ENCODE peak calls at places on chromosome 19, in four cellular contexts. One of them, this sample, is unnamed.

GRCh38 chr19:38023245-38023644 is 116.2 kb downstream of the SIPA1L3 start:
- DNase-seq in cardiac fibroblast: peak; percentile 51
- DNase-seq in body of pancreas: no peak
- DNase-seq in upper lobe of right lung: no peak
- DNase-seq in this sample: peak; percentile 61

GRCh38 chr19:34261335-34262109 is 7.2 kb downstream of the GARRE1 start:
- DNase-seq in cardiac fibroblast: no peak
- DNase-seq in body of pancreas: no peak
- DNase-seq in upper lobe of right lung: no peak
- DNase-seq in this sample: no peak

GRCh38 chr19:33797821-33798633 is 1.4 kb downstream of the KCTD15 start:
- DNase-seq in cardiac fibroblast: peak; percentile 66
- DNase-seq in body of pancreas: peak; percentile 79
- DNase-seq in upper lobe of right lung: no peak
- DNase-seq in this sample: no peak

GRCh38 chr19:10230155-10230903 is 802 bp downstream of the S1PR2 start:
- DNase-seq in cardiac fibroblast: peak; percentile 79
- DNase-seq in body of pancreas: peak; percentile 26
- DNase-seq in upper lobe of right lung: peak; percentile 82
- DNase-seq in this sample: peak; percentile 64

GRCh38 chr19:16064209-16064889 is 11.9 kb upstream of the TPM4 start:
- DNase-seq in cardiac fibroblast: no peak
- DNase-seq in body of pancreas: no peak
- DNase-seq in upper lobe of right lung: no peak
- DNase-seq in this sample: no peak

GRCh38 chr19:38907670-38908069 is 4.3 kb downstream of the CCER2 start:
- DNase-seq in cardiac fibroblast: no peak
- DNase-seq in body of pancreas: no peak
- DNase-seq in upper lobe of right lung: no peak
- DNase-seq in this sample: no peak

GRCh38 chr19:46828484-46828883 is 22.2 kb downstream of the AP2S1 start:
- DNase-seq in cardiac fibroblast: no peak
- DNase-seq in body of pancreas: no peak
- DNase-seq in upper lobe of right lung: no peak
- DNase-seq in this sample: no peak

GRCh38 chr19:35013047-35013819 is 13.1 kb downstream of the GRAMD1A start:
- DNase-seq in cardiac fibroblast: peak; percentile 82
- DNase-seq in body of pancreas: peak; percentile 79
- DNase-seq in upper lobe of right lung: peak; percentile 89
- DNase-seq in this sample: peak; percentile 62

GRCh38 chr19:15640294-15640903 is at the start of gene CYP4F3:
- DNase-seq in cardiac fibroblast: no peak
- DNase-seq in body of pancreas: peak; percentile 61
- DNase-seq in upper lobe of right lung: peak; percentile 85
- DNase-seq in this sample: no peak

DNA sequence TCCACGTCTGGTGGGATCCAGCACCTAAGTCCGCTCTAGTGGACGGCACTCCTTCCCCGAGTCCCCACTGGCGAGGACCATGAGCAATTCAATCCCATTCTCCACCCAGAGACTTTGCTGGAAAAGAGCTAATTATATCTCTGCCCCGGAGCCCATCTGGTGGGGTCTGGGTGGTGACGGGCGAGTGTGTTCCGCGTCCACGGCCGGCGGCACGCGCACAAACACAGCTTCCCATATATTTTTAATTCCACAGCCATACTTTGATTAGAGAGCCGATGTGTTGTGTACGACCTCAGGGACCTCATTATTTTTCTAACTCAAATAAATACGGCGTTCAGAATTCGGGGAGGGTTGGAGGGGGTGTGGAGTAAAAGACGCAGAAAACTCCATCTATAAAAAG is 64.1 kb upstream of the ADGRE5 start:
- DNase-seq in cardiac fibroblast: no peak
- DNase-seq in body of pancreas: no peak
- DNase-seq in upper lobe of right lung: no peak
- DNase-seq in this sample: no peak
- TF ChIP-seq CTCF in cardiac fibroblast: no peak
- TF ChIP-seq CTCF in body of pancreas: no peak
- TF ChIP-seq CTCF in upper lobe of right lung: no peak
- TF ChIP-seq CTCF in this sample: no peak

GRCh38 chr19:12667903-12668302 is 1.3 kb downstream of the WDR83 start:
- DNase-seq in cardiac fibroblast: no peak
- DNase-seq in body of pancreas: no peak
- DNase-seq in upper lobe of right lung: no peak
- DNase-seq in this sample: no peak
- H3K4me3 ChIP-seq in cardiac fibroblast: no peak overlapping the region
- H3K4me3 ChIP-seq in body of pancreas: no peak overlapping the region
- H3K4me3 ChIP-seq in upper lobe of right lung: peak overlapping the region; percentile 92
- H3K4me3 ChIP-seq in this sample: peak overlapping the region; percentile 94

DNA sequence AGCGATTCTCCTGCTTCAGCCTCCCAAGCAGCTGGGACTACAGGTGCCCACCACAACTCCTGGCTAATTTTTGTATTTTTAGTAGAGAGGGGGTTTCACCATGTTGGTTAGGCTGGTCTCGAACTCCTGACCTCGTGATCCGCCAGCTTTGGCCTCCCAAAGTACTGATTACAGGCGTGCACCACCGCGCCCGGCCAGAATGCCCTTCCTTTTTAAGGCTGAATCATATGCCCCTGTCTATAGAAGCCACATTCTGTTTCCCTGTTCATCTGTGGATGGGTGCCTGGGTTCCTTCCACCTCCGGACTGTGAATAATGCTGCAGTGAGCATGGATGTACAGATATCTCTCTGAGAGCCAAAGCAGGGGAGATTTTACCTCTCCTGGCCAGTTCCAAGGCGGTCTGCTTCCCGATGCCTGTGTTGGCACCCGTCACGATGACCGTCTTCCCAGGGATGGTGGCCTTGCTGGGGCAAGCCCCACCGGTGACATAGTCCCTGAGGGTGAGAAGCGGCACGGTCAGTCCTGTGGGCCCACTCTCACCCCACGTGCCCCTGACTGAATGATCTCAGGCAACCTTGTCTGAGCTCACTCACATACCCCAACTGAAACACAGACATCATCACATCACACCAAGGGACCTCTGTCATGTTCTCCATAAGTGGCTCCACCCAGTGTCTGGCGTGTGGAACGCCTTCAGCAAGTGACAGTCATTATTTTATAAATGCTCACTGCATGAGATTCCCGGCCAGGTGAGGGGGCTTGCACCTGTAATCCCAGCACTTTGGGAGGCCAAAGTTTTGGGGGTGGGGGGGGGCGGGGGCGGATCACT is 4.0 kb downstream of the RDH13 start:
- DNase-seq in cardiac fibroblast: no peak
- DNase-seq in body of pancreas: no peak
- DNase-seq in upper lobe of right lung: no peak
- DNase-seq in this sample: no peak
- TF ChIP-seq CTCF in cardiac fibroblast: no peak
- TF ChIP-seq CTCF in body of pancreas: no peak
- TF ChIP-seq CTCF in upper lobe of right lung: no peak
- TF ChIP-seq CTCF in this sample: no peak

GRCh38 chr19:8239528-8240273 is 30.5 kb downstream of the CERS4 start:
- DNase-seq in cardiac fibroblast: no peak
- DNase-seq in body of pancreas: no peak
- DNase-seq in upper lobe of right lung: no peak
- DNase-seq in this sample: no peak
- H3K4me3 ChIP-seq in cardiac fibroblast: no peak overlapping the region
- H3K4me3 ChIP-seq in body of pancreas: no peak overlapping the region
- H3K4me3 ChIP-seq in upper lobe of right lung: no peak overlapping the region
- H3K4me3 ChIP-seq in this sample: no peak overlapping the region

DNA sequence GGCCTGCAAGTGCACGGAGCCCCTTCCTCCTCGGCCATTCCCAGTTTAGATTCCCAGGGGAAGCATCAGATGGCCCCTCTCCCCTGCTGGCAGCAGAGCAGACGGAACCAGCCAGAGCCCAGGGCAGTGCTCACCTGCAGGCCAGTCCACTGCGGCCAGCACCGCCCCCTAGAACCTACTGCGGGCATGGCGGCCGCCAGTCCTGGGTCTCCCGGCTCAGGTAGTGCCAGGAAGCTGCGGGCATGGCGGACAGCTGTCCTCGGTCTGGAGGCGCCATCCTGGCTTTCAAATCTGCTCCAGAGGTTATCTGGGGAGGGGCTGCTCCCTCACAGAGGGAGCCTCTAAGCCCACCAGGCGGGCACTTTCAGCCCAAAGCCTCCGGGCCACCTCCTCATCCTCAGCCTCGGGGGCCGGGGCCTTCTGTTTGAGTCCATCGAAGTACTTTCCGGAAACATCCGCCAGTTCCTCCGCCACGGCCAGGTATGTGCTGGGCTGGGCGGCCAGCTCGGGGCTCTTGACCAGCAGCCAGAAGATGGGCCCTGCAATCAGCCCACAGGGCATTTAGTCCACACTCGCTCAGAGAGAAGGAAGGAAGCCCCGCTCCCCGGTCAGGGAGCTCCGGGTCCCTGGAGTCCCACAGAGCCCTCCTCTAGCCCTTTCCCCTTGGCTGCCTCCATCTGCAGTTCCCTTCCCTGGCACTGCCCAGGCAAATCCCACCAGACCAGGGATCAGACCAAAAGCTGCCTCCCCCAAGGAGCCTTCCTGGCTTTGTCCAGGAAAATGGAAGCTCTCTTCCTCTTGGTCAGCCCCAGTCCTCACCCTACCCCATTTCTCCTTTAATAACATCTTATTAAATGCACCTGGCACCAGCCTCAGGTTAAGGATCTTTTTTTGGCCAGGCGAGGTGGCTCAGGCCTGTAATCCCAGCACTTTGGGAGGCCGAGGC is 7.0 kb upstream of the GP6 start:
- DNase-seq in cardiac fibroblast: no peak
- DNase-seq in body of pancreas: no peak
- DNase-seq in upper lobe of right lung: peak; percentile 58
- DNase-seq in this sample: no peak
- TF ChIP-seq CTCF in cardiac fibroblast: no peak
- TF ChIP-seq CTCF in body of pancreas: no peak
- TF ChIP-seq CTCF in upper lobe of right lung: no peak
- TF ChIP-seq CTCF in this sample: no peak

GRCh38 chr19:45477713-45478453 is 10.1 kb downstream of the FOSB start:
- DNase-seq in cardiac fibroblast: no peak
- DNase-seq in body of pancreas: no peak
- DNase-seq in upper lobe of right lung: no peak
- DNase-seq in this sample: no peak
- H3K4me3 ChIP-seq in cardiac fibroblast: peak overlapping the region; percentile 64
- H3K4me3 ChIP-seq in body of pancreas: no peak overlapping the region
- H3K4me3 ChIP-seq in upper lobe of right lung: peak overlapping the region; percentile 50
- H3K4me3 ChIP-seq in this sample: peak overlapping the region; percentile 75

GRCh38 chr19:49391581-49392399 is 3.7 kb downstream of the KASH5 start:
- DNase-seq in cardiac fibroblast: peak; percentile 79
- DNase-seq in body of pancreas: peak; percentile 84
- DNase-seq in upper lobe of right lung: peak; percentile 89
- DNase-seq in this sample: peak; percentile 66

GRCh38 chr19:49387936-49388372 is at the start of gene KASH5:
- DNase-seq in cardiac fibroblast: peak; percentile 15
- DNase-seq in body of pancreas: peak; percentile 88
- DNase-seq in upper lobe of right lung: peak; percentile 92
- DNase-seq in this sample: no peak

GRCh38 chr19:49390978-49391304 is 2.9 kb downstream of the KASH5 start:
- DNase-seq in cardiac fibroblast: no peak
- DNase-seq in body of pancreas: peak; percentile 88
- DNase-seq in upper lobe of right lung: no peak
- DNase-seq in this sample: no peak

GRCh38 chr19:49390131-49390977 is 2.3 kb downstream of the KASH5 start:
- DNase-seq in cardiac fibroblast: no peak
- DNase-seq in body of pancreas: peak; percentile 94
- DNase-seq in upper lobe of right lung: no peak
- DNase-seq in this sample: no peak

DNA sequence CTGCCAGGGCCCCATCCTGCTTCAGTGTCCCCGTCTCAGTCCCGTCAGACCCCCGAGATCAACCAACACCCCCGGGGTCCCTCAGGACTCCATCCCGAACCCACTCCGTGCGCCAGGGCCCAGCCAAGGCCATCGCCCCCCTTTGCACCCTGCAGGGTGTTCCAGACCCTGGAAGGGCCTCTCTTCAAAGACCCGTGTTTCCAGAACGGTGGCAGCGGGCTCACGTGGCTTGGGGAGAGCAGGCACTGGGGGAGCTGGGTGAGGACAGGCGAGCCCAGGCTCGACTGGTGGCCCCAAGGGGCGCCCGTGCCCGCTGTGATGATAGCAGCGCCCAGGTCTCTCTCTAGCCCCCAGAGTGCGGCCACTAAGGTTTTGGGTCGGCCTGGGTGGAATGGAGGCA is 1.4 kb downstream of the KASH5 start:
- DNase-seq in cardiac fibroblast: no peak
- DNase-seq in body of pancreas: no peak
- DNase-seq in upper lobe of right lung: no peak
- DNase-seq in this sample: no peak
- TF ChIP-seq CTCF in cardiac fibroblast: no peak
- TF ChIP-seq CTCF in body of pancreas: no peak
- TF ChIP-seq CTCF in upper lobe of right lung: no peak
- TF ChIP-seq CTCF in this sample: no peak

DNA sequence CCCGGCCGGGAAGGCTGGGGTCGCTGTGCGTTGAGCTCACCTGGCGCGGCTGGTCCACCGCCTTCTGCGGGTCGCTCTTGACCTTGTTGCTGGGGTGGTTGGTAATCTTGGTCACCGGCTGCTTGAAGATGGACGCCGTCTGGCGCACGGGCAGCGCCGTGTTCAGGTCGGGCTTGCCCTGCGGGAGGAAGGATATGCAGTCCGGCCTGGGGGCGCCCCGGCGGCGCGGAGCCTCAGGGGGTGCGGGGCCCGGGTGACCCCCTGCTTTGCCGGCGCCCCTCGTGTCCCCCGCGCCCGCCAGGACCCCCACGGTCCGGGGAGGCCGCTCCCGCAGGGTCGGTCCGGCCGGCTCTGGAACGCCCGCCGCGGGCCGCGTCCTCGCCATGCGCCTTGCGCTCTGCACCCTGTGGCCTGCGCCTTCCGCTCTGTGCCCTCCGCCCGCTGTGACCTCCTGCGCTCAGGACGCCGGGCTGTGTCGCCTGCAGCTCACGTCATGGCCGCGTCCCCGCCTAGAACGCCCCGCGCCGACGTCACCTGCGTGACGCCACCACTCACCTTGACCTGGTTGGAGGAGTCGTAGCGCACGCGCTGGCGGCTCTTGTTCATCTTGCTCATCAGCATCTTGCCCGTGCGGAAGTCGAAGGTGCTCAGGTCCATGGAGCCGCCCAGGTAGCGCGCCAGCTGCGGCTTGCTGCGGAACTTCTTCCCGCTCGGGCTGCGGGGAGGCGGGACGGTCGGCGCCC is 8.0 kb downstream of the MBD3 start:
- DNase-seq in cardiac fibroblast: no peak
- DNase-seq in body of pancreas: no peak
- DNase-seq in upper lobe of right lung: no peak
- DNase-seq in this sample: no peak
- H3K4me3 ChIP-seq in cardiac fibroblast: no peak overlapping the region
- H3K4me3 ChIP-seq in body of pancreas: no peak overlapping the region
- H3K4me3 ChIP-seq in upper lobe of right lung: no peak overlapping the region
- H3K4me3 ChIP-seq in this sample: no peak overlapping the region

This sample was measured in fibroblast of the aortic adventitia.